ENCODE peak calls at places on chromosomes 13 and 19, in six cellular contexts. X is AG08395, W is Calu3, E is Daoy, C is left ventricle myocardium inferior, P is cardiac muscle cell. R is an unnamed sample.

GRCh38 chr13:32456591-32456990 is 28.7 kb upstream of the N4BP2L1 start:
- DNase-seq in X (no peak), W (no peak), E (no peak), C (no peak), P (no peak), R (no peak)

GRCh38 chr13:97249093-97249787 is 27.1 kb downstream of the MBNL2 start:
- DNase-seq in X (no peak), W (no peak), E (no peak), C (no peak), P (no peak), R (no peak)

GRCh38 chr19:51837145-51837544 is 42.2 kb downstream of the FPR3 start:
- DNase-seq in X (no peak), W (no peak), E (no peak), C (no peak), P (no peak), R (no peak)

GRCh38 chr13:40181203-40181845 is 485.1 kb downstream of the FOXO1 start:
- DNase-seq in X (no peak), W (no peak), E (peak; percentile 64), C (no peak), P (peak; percentile 9), R (no peak)

GRCh38 chr19:5615756-5616327 is 6.7 kb downstream of the SAFB2 start:
- DNase-seq in X (no peak), W (no peak), E (no peak), C (no peak), P (no peak), R (no peak)

GRCh38 chr19:56333506-56333905 is 18.9 kb upstream of the ZSCAN5A start:
- DNase-seq in X (peak; percentile 72), W (peak; percentile 69), E (peak; percentile 43), C (no peak), P (peak; percentile 13), R (peak; percentile 73)

GRCh38 chr13:73259061-73259908 is 200.5 kb downstream of the KLF5 start:
- DNase-seq in X (peak; percentile 12), W (no peak), E (no peak), C (no peak), P (no peak), R (no peak)

GRCh38 chr13:26468203-26468602 is 89.3 kb upstream of the WASF3 start:
- DNase-seq in X (no peak), W (no peak), E (no peak), C (no peak), P (no peak), R (no peak)

GRCh38 chr13:97111705-97112104 is 110.4 kb upstream of the MBNL2 start:
- DNase-seq in X (no peak), W (no peak), E (no peak), C (no peak), P (peak; percentile 31), R (no peak)

GRCh38 chr19:681029-681626 is 4.9 kb downstream of the FSTL3 start:
- DNase-seq in X (no peak), W (peak; percentile 81), E (no peak), C (peak; percentile 55), P (no peak), R (peak; percentile 92)

GRCh38 chr19:17327654-17328516 is 6.8 kb downstream of the ANO8 start:
- DNase-seq in X (no peak), W (no peak), E (no peak), C (no peak), P (peak; percentile 89), R (no peak)

GRCh38 chr19:31461814-31462539 is 112.7 kb upstream of the TSHZ3 start:
- DNase-seq in X (peak; percentile 15), W (no peak), E (peak; percentile 47), C (no peak), P (no peak), R (no peak)

GRCh38 chr13:34638897-34639296 is 303.2 kb upstream of the NBEA start:
- DNase-seq in X (no peak), W (no peak), E (no peak), C (no peak), P (no peak), R (no peak)

GRCh38 chr13:31797154-31797775 is 57.9 kb downstream of the RXFP2 start:
- DNase-seq in X (peak; percentile 77), W (peak; percentile 3), E (peak; percentile 10), C (no peak), P (peak; percentile 26), R (peak; percentile 27)

GRCh38 chr19:11096210-11096841 is 7.1 kb downstream of the LDLR start:
- DNase-seq in X (no peak), W (no peak), E (peak; percentile 90), C (peak; percentile 68), P (no peak), R (peak; percentile 90)

GRCh38 chr13:78816592-78816991 is 157.6 kb upstream of the OBI1 start:
- DNase-seq in X (no peak), W (no peak), E (no peak), C (no peak), P (no peak), R (no peak)

GRCh38 chr19:18208098-18208951 is 4.5 kb upstream of the RAB3A start:
- DNase-seq in X (peak; percentile 70), W (peak; percentile 49), E (peak; percentile 72), C (peak; percentile 44), P (no peak), R (peak; percentile 61)